ENCODE peak calls at places on chromosomes 13 and 19, in seven cellular contexts. A, M, K, B, H, W and Z are unnamed samples.
A peak's percentile ranks its signal among the peaks of the same experiment; 100 is the strongest.

GRCh38 chr13:113726961-113727411 is 32.0 kb upstream of the TMEM255B start:
- DNase-seq in A (peak; percentile 31), H (no peak), M (no peak), W (no peak), B (no peak), K (no peak), Z (no peak)

GRCh38 chr13:49774376-49775005 is 18.0 kb downstream of the KPNA3 start:
- DNase-seq in A (no peak), W (no peak), M (no peak), B (no peak), K (no peak), H (no peak), Z (no peak)

GRCh38 chr13:39637890-39638289 is 17.6 kb upstream of the COG6 start:
- DNase-seq in W (no peak), A (no peak), H (no peak), M (no peak), K (no peak), B (no peak), Z (no peak)

GRCh38 chr19:56538761-56539263 is at the start of gene ZFP28:
- DNase-seq in M (no peak), B (peak; percentile 80), W (no peak), A (no peak), K (peak; percentile 59), H (no peak), Z (peak; percentile 65)

GRCh38 chr19:13850910-13851753 is 25.8 kb upstream of the NANOS3 start:
- DNase-seq in H (no peak), A (peak; percentile 94), W (peak; percentile 86), M (peak; percentile 96), K (no peak), B (peak; percentile 81), Z (peak; percentile 88)

GRCh38 chr13:40095695-40096356 is 440.4 kb downstream of the COG6 start:
- DNase-seq in K (no peak), A (no peak), W (no peak), B (no peak), M (no peak), H (no peak), Z (no peak)

GRCh38 chr13:98507060-98507797 is 69.7 kb downstream of the STK24 start:
- DNase-seq in W (peak; percentile 92), H (no peak), A (no peak), K (no peak), M (peak; percentile 55), B (no peak), Z (peak; percentile 97)

GRCh38 chr19:47994209-47994802 is at the start of gene ELSPBP1:
- DNase-seq in K (no peak), B (no peak), A (no peak), M (peak; percentile 21), W (no peak), H (no peak), Z (no peak)

GRCh38 chr19:33798701-33799111 is 2.0 kb downstream of the KCTD15 start:
- DNase-seq in W (no peak), M (peak; percentile 61), K (no peak), B (no peak), H (peak; percentile 33), A (peak; percentile 27), Z (peak; percentile 63)

GRCh38 chr13:43054803-43055802 is 31.7 kb downstream of the DNAJC15 start:
- DNase-seq in H (peak; percentile 70), M (peak; percentile 80), W (peak; percentile 17), B (peak; percentile 43), A (peak; percentile 87), K (no peak), Z (peak; percentile 99)

GRCh38 chr13:108269601-108270328 is at the start of gene TNFSF13B:
- DNase-seq in H (no peak), M (peak; percentile 61), A (peak; percentile 40), B (peak; percentile 82), W (peak; percentile 35), K (peak; percentile 60), Z (peak; percentile 74)

GRCh38 chr19:3389876-3390361 is 23.5 kb downstream of the NFIC start:
- DNase-seq in B (peak; percentile 61), W (no peak), M (peak; percentile 73), H (no peak), K (peak; percentile 65), A (peak; percentile 39), Z (peak; percentile 37)

GRCh38 chr19:7260161-7260560 is 34.1 kb downstream of the INSR start:
- DNase-seq in B (no peak), W (no peak), A (no peak), K (no peak), H (no peak), M (no peak), Z (no peak)

GRCh38 chr19:44750713-44751112 is 2.2 kb downstream of the BCL3 start:
- DNase-seq in M (no peak), K (no peak), A (no peak), W (no peak), H (no peak), B (no peak), Z (no peak)

GRCh38 chr19:51258761-51259160 is 7.9 kb downstream of the SIGLECL1 start:
- DNase-seq in M (no peak), H (no peak), K (no peak), W (no peak), B (no peak), A (no peak), Z (peak; percentile 53)

GRCh38 chr13:50809133-50810090 is 34.1 kb downstream of the DLEU7 start:
- DNase-seq in K (no peak), H (no peak), A (no peak), B (no peak), W (no peak), M (peak; percentile 26), Z (no peak)

GRCh38 chr19:40858109-40858508 is 7.9 kb upstream of the CYP2A6 start:
- DNase-seq in W (no peak), B (no peak), M (no peak), K (no peak), H (no peak), A (no peak), Z (peak; percentile 8)

GRCh38 chr13:18714889-18715288 is 466.7 kb downstream of the TUBA3C start:
- DNase-seq in H (no peak), K (no peak), B (no peak), W (no peak), A (no peak), M (no peak), Z (no peak)

GRCh38 chr13:42486711-42487198 is 87.2 kb upstream of the TNFSF11 start:
- DNase-seq in K (no peak), H (no peak), B (no peak), M (peak; percentile 91), A (peak; percentile 71), W (peak; percentile 14), Z (no peak)

GRCh38 chr19:35337081-35337983 is 8.3 kb downstream of the CD22 start:
- DNase-seq in H (no peak), A (no peak), B (no peak), K (no peak), M (no peak), W (no peak), Z (no peak)

DNA sequence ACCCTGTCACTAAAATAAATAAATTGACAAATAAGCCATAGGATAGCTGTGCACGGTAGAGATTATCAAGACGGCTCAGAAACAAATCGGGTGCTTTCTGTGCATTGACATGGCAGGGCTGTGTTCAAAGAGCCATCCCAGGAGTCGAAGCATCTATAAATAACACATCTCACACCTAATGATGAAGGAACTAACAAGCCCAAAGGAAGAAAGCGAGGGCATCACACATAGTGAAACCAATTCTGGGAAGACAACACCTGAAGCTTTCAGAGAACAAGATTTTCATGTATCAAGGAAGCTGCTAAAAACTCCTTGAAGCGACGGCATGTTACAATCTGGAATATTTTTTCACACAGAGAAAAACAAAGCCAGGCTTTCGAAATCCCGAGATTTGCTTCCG is 36.1 kb downstream of the KLF2 start:
- DNase-seq in M (no peak), H (no peak), B (no peak), W (no peak), K (no peak), A (no peak), Z (no peak)
- H2BK5ac ChIP-seq in M (no peak overlapping the region), H (no peak overlapping the region), B (no peak overlapping the region), W (no peak overlapping the region), K (no peak overlapping the region), A (no peak overlapping the region), Z (no peak overlapping the region)

GRCh38 chr19:4600082-4600481 is 39.2 kb upstream of the TNFAIP8L1 start:
- DNase-seq in W (no peak), B (no peak), A (no peak), M (no peak), H (no peak), K (no peak), Z (no peak)
- H2BK5ac ChIP-seq in W (no peak overlapping the region), B (no peak overlapping the region), A (no peak overlapping the region), M (no peak overlapping the region), H (peak overlapping the region; percentile 88), K (no peak overlapping the region), Z (no peak overlapping the region)

DNA sequence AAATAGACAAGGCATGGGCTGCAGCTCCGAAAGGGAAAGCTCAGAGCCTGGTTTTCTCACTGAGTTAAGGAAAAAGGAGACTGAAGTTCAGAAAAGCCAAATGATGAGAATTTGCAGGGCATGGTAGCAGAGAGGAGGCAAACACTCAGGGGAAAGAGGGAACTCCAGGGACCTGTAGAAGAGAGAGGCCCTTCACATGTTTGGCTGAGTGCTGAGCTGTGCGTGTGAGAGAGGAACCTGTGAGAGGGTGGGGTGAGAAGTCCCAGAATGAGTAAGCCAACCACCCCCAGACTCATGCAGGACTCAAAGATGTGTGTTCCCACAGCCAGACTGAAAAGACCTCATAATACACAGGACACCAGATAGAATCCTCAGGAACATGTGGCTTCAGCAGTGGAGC is 2.8 kb upstream of the CRYL1 start:
- DNase-seq in B (no peak), H (no peak), W (no peak), A (no peak), K (no peak), M (no peak), Z (no peak)
- H2BK5ac ChIP-seq in B (no peak overlapping the region), H (no peak overlapping the region), W (no peak overlapping the region), A (no peak overlapping the region), K (no peak overlapping the region), M (no peak overlapping the region), Z (no peak overlapping the region)

GRCh38 chr19:36973021-36973843 is 57.1 kb downstream of the ZNF568 start:
- DNase-seq in H (peak; percentile 55), K (no peak), W (peak; percentile 87), M (peak; percentile 63), A (peak; percentile 50), B (peak; percentile 34), Z (peak; percentile 89)

GRCh38 chr19:36972594-36972993 is 56.5 kb downstream of the ZNF568 start:
- DNase-seq in B (no peak), H (no peak), A (no peak), K (no peak), M (no peak), W (no peak), Z (peak; percentile 1)

DNA sequence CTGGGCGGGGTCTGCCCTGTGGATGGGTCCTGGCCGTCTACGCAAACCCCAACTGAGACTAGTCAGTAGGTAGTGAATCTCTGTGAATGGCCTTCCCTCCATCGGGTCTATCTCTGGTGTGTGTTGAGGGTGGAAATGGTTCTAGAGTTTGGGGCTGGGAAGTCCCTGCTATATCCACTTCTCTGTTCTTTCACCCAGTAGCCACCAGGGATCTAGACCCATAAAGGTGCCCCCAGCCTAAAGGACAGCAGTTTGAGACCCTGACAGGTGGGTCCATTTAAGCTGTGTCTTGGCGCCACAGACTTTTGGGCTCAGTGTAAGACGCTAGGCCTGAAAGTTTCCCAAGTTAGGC is 57.7 kb downstream of the ZNF568 start:
- DNase-seq in K (no peak), B (no peak), W (no peak), A (no peak), H (no peak), M (no peak), Z (peak; percentile 1)
- H2BK5ac ChIP-seq in K (no peak overlapping the region), B (no peak overlapping the region), W (no peak overlapping the region), A (no peak overlapping the region), H (no peak overlapping the region), M (no peak overlapping the region), Z (no peak overlapping the region)

GRCh38 chr13:80753951-80754350 is 413.0 kb upstream of the SPRY2 start:
- DNase-seq in W (no peak), B (no peak), A (no peak), K (no peak), M (peak; percentile 32), H (no peak), Z (no peak)
- H2BK5ac ChIP-seq in W (no peak overlapping the region), B (no peak overlapping the region), A (no peak overlapping the region), K (no peak overlapping the region), M (no peak overlapping the region), H (no peak overlapping the region), Z (no peak overlapping the region)